ENCODE peak calls at places on chromosome X, in seven cellular contexts. U is osteocyte, B is tibial artery, M is HFFc6, F is ovary, T is mesothelial cell of epicardium, P is endodermal cell. O is an unnamed sample.

GRCh38 chrX:8272846-8273245 is 101.8 kb upstream of the VCX2 start:
- DNase-seq in U (no peak), B (no peak), M (no peak), F (no peak), T (no peak), P (no peak), O (no peak)

GRCh38 chrX:47854474-47854873 is 17.8 kb downstream of the ZNF81 start:
- DNase-seq in U (no peak), B (no peak), M (no peak), F (peak; percentile 51), T (no peak), P (peak; percentile 52), O (no peak)

GRCh38 chrX:100645106-100645505 is 1.1 kb downstream of the SRPX2 start:
- DNase-seq in U (no peak), B (no peak), M (peak; percentile 16), F (no peak), T (no peak), P (no peak), O (no peak)

GRCh38 chrX:103776586-103776985 is at the start of gene PLP1:
- DNase-seq in U (no peak), B (no peak), M (no peak), F (no peak), T (no peak), P (no peak), O (no peak)

GRCh38 chrX:107710617-107711391 is 64.8 kb downstream of the TSC22D3 start:
- DNase-seq in U (no peak), B (peak; percentile 72), M (peak; percentile 97), F (no peak), T (no peak), P (peak; percentile 73), O (peak; percentile 18)

GRCh38 chrX:154732421-154733071 is 18.3 kb downstream of the GAB3 start:
- DNase-seq in U (no peak), B (no peak), M (peak; percentile 17), F (no peak), T (no peak), P (no peak), O (no peak)

GRCh38 chrX:49915352-49916222 is 6.8 kb upstream of the CLCN5 start:
- DNase-seq in U (no peak), B (no peak), M (peak; percentile 36), F (peak; percentile 35), T (no peak), P (peak; percentile 59), O (no peak)

GRCh38 chrX:48835524-48836329 is at the start of gene PCSK1N:
- DNase-seq in U (no peak), B (no peak), M (no peak), F (no peak), T (no peak), P (peak; percentile 61), O (no peak)

GRCh38 chrX:46645614-46646013 is 72.0 kb downstream of the CHST7 start:
- DNase-seq in U (no peak), B (no peak), M (no peak), F (no peak), T (no peak), P (no peak), O (no peak)

GRCh38 chrX:155632424-155633100 is 19.8 kb upstream of the TMLHE start:
- DNase-seq in U (no peak), B (no peak), M (no peak), F (no peak), T (no peak), P (no peak), O (no peak)

GRCh38 chrX:153934473-153935325 is at the start of gene NAA10:
- DNase-seq in U (peak; percentile 90), B (peak; percentile 84), M (peak; percentile 27), F (peak; percentile 82), T (no peak), P (peak; percentile 83), O (peak; percentile 62)

GRCh38 chrX:133580630-133581029 is 165.3 kb upstream of the GPC4 start:
- DNase-seq in U (no peak), B (no peak), M (no peak), F (no peak), T (no peak), P (no peak), O (no peak)

GRCh38 chrX:41097326-41097725 is 12.1 kb downstream of the USP9X start:
- DNase-seq in U (no peak), B (no peak), M (no peak), F (no peak), T (no peak), P (no peak), O (no peak)

GRCh38 chrX:9905288-9905687 is 61.9 kb upstream of the CLDN34 start:
- DNase-seq in U (no peak), B (no peak), M (no peak), F (no peak), T (no peak), P (no peak), O (no peak)

GRCh38 chrX:39262641-39263040 is 461.4 kb downstream of the MID1IP1 start:
- DNase-seq in U (no peak), B (no peak), M (no peak), F (no peak), T (no peak), P (no peak), O (no peak)

GRCh38 chrX:74449322-74449936 is 28.1 kb downstream of the SLC16A2 start:
- DNase-seq in U (no peak), B (no peak), M (no peak), F (no peak), T (no peak), P (no peak), O (no peak)

GRCh38 chrX:71095971-71096701 is 485 bp downstream of the FOXO4 start:
- DNase-seq in U (no peak), B (peak; percentile 84), M (no peak), F (no peak), T (no peak), P (no peak), O (peak; percentile 20)

GRCh38 chrX:71096702-71097032 is 1.0 kb downstream of the FOXO4 start:
- DNase-seq in U (no peak), B (no peak), M (no peak), F (no peak), T (no peak), P (no peak), O (no peak)

GRCh38 chrX:71099736-71100135 is 4.1 kb downstream of the FOXO4 start:
- DNase-seq in U (no peak), B (no peak), M (no peak), F (no peak), T (no peak), P (peak; percentile 68), O (no peak)

GRCh38 chrX:71098951-71099506 is 3.4 kb downstream of the FOXO4 start:
- DNase-seq in U (no peak), B (no peak), M (no peak), F (no peak), T (no peak), P (peak; percentile 50), O (no peak)

DNA sequence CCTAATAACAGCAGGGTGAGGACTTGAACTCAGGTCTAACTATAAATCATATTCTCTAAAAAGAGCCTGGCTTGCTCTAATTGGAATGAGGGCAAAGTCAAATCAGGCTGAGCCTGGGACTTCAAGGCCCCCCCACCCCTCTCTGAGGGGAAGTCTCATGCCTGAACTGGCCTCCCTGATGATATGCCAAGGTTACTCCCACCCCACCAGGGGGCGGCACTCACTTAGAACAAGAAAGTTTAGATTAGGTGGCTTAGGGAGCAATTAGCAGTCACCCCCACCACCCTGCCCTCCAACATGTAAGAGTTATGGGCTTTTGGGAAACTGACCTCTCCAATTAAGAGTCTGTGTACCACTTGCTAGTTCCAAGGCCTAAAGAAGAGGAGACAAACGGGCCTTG is 2.7 kb downstream of the FOXO4 start:
- DNase-seq in U (no peak), B (peak; percentile 66), M (no peak), F (peak; percentile 58), T (no peak), P (peak; percentile 51), O (peak; percentile 53)
- TF ChIP-seq CTCF in U (peak; percentile 53), B (peak; percentile 38), M (peak; percentile 71), F (peak; percentile 39), T (peak; percentile 30), P (peak; percentile 63), O (no peak)

DNA sequence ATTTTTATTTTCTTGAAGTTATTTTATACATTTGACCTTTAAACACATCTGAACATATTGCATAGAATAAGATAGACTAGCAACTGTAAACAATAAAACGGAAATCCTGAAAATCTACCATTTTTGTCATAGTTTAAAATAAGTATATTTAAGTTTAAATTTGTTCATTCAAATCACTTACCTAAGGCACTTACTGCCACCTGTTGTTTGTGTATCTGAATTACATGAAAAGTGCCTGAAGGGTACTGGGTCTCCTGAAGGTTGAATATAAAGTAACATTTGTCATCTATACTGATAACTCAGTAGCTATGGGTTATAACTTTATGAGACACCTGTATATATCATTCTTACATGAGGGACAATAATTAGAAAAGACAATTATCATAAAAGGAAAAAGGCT is 38.6 kb downstream of the TRPC5 start:
- DNase-seq in U (no peak), B (no peak), M (no peak), F (no peak), T (no peak), P (no peak), O (no peak)
- TF ChIP-seq CTCF in U (peak; percentile 15), B (no peak), M (no peak), F (no peak), T (peak; percentile 36), P (peak; percentile 86), O (no peak)

DNA sequence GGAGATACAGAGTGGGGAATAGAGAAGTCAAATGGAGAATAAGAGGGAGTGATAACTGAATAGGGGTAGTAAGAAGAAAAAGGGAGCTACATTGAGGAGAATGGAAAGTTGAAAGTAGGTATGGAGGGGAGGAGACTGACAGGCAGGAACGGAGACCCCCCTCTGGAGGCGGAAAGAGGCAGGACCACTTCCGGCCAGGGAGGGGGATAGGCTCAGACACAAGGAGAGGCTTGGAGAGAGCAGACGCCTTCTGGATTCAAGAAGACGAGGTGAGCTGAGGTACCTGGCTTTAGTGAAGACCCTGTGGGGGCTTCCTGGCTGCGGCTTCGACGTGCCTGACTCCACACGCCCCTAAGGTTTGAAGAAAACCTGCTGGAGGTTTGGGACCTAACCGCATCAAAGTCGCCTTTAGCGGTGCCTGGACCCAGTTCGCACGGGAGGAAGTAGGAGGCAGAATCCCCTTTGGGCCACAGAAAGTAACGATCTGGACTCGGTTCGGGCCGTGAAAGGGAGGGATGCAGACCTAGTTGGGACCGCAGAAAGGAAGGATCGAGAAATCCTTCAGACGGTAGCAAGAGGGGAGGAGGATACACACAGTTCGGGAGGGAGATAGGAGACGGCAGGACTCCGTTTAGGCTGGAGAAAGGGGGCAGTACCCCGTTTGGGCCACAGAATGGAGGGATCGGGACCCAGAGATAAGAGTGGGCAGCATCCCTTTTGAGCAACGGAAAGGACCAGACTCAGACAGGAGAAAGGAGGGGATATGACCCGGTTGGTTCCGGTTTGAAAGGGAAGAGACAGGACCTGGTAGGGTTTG is at the start of gene TRO:
- DNase-seq in U (no peak), B (no peak), M (no peak), F (no peak), T (no peak), P (peak; percentile 85), O (no peak)
- TF ChIP-seq CTCF in U (peak; percentile 51), B (no peak), M (peak; percentile 22), F (no peak), T (no peak), P (peak; percentile 61), O (no peak)

DNA sequence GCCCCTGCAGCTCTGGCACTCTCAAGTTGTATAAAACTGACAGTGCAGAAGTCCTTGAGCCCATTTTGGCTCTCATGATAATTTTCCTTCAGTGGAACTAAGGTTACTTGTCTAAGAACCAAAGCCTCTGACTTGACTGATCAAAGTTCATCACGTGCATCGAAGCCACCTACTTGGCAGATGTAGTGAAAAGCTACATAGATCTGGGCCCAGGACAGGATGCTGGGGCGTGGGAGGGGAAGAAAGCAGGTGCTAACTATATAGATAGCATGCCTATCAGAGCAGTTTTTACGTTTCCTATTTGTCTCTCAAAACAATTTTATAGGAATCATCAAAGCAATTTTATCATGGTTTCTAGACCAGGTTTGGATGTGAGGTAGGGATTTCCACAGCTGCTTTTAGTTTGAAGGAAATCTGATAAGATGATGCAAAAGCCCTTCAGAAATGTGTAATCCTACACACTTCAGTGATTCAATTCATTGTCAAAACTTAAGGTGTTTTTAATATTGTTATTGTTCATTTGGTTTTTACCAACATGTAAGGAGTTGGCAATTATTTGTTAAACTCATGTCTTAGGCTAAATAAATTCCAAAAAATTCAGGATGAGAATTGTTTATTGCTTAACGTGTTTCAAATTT is 1.2 kb upstream of the CD40LG start:
- DNase-seq in U (no peak), B (no peak), M (no peak), F (no peak), T (no peak), P (no peak), O (no peak)
- TF ChIP-seq CTCF in U (no peak), B (no peak), M (no peak), F (no peak), T (no peak), P (no peak), O (no peak)

O was measured in activated B cell treated with CpG ODN at 0.5 μM for 24 hours.